ENCODE peak calls at places on chromosomes 2 and 18, in five cellular contexts. C is K562; O is aorta; K is CD4-positive, alpha-beta memory T cell; Y is colonic mucosa. B is an unnamed sample. For H3K27me3, H3K4me1 and H3K9me3, the result is how much of the 10 kb centered on the place peaks cover.

GRCh38 chr2:96471772-96472171 is 33.4 kb downstream of the NEURL3 start:
- DNase-seq in C (no peak), O (no peak), K (no peak), Y (no peak), B (no peak)

GRCh38 chr2:59301466-59302402 is 1060.6 kb upstream of the FANCL start:
- DNase-seq in Y (peak), O (no peak), C (peak), K (no peak), B (no peak)

GRCh38 chr18:73136134-73136533 is 268.3 kb upstream of the NETO1 start:
- DNase-seq in C (no peak), K (no peak), O (no peak), Y (no peak), B (no peak)

GRCh38 chr2:237315881-237316225 is 98.1 kb downstream of the COL6A3 start:
- DNase-seq in K (no peak), O (no peak), Y (no peak), C (no peak), B (no peak)

GRCh38 chr18:2406544-2406943 is 164.8 kb downstream of the METTL4 start:
- DNase-seq in K (no peak), Y (no peak), O (no peak), C (no peak), B (no peak)

GRCh38 chr18:14971461-14972185 is 223.7 kb downstream of the ANKRD30B start:
- DNase-seq in K (no peak), Y (no peak), C (no peak), O (no peak), B (no peak)

GRCh38 chr2:925309-925708 is 25.3 kb upstream of the SNTG2 start:
- DNase-seq in C (no peak), O (no peak), K (no peak), Y (no peak), B (no peak)

GRCh38 chr2:91975130-91975491 is 2896.1 kb upstream of the TEKT4 start:
- DNase-seq in K (no peak), C (no peak), Y (no peak), O (no peak), B (no peak)

GRCh38 chr18:75073654-75074053 is 135.3 kb downstream of the PTGR3 start:
- DNase-seq in C (no peak), Y (no peak), O (no peak), K (no peak), B (no peak)

GRCh38 chr2:65056990-65057375 is 767 bp downstream of the CEP68 start:
- DNase-seq in C (no peak), O (no peak), Y (no peak), K (no peak), B (no peak)

GRCh38 chr18:61502472-61502871 is 169.2 kb downstream of the CDH20 start:
- DNase-seq in O (no peak), C (peak), K (no peak), Y (peak), B (no peak)

GRCh38 chr2:194343167-194343566 is 1313.9 kb upstream of the SLC39A10 start:
- DNase-seq in K (no peak), Y (no peak), C (no peak), O (no peak), B (no peak)

GRCh38 chr2:238528953-238529781 is 102.4 kb downstream of the ASB1 start:
- DNase-seq in O (no peak), Y (peak), C (no peak), K (no peak), B (no peak)

GRCh38 chr2:48207201-48207641 is 300.9 kb upstream of the FBXO11 start:
- DNase-seq in Y (no peak), C (peak), K (no peak), O (no peak), B (no peak)

GRCh38 chr2:99651930-99652670 is 162.3 kb upstream of the REV1 start:
- DNase-seq in Y (no peak), O (no peak), C (no peak), K (no peak), B (no peak)

GRCh38 chr2:113064898-113065297 is 2.9 kb upstream of the IL1F10 start:
- DNase-seq in K (no peak), O (no peak), Y (peak), C (no peak), B (no peak)

GRCh38 chr2:26302846-26303245 is 43.1 kb upstream of the SELENOI start:
- DNase-seq in K (no peak), O (no peak), Y (no peak), C (no peak), B (no peak)

GRCh38 chr2:75375646-75376582 is 176.6 kb upstream of the TACR1 start:
- DNase-seq in Y (no peak), O (no peak), K (no peak), C (no peak), B (no peak)

GRCh38 chr2:18362696-18363095 is 197.8 kb downstream of the RDH14 start:
- DNase-seq in O (no peak), K (no peak), Y (no peak), C (no peak), B (no peak)

GRCh38 chr2:44970846-44971450 is 29.4 kb downstream of the SIX3 start:
- DNase-seq in K (no peak), Y (no peak), C (no peak), O (no peak), B (no peak)

GRCh38 chr18:54873884-54874255 is 45.6 kb downstream of the RAB27B start:
- DNase-seq in Y (peak), C (no peak), O (no peak), K (no peak), B (no peak)

GRCh38 chr18:23641143-23641720 is 21.5 kb downstream of the ANKRD29 start:
- DNase-seq in K (no peak), C (no peak), O (no peak), Y (no peak), B (no peak)

GRCh38 chr2:95158891-95159619 is 593 bp downstream of the ZNF514 start:
- DNase-seq in Y (peak), K (peak), O (peak), C (peak), B (no peak)

GRCh38 chr2:127100261-127101047 is 6.5 kb downstream of the BIN1 start:
- DNase-seq in O (peak), Y (peak), K (no peak), C (no peak), B (no peak)

GRCh38 chr2:219661197-219661954 is 33.9 kb downstream of the SLC4A3 start:
- DNase-seq in O (no peak), C (peak), K (no peak), Y (no peak), B (no peak)

GRCh38 chr2:43810888-43811287 is 27.8 kb downstream of the ABCG5 start:
- DNase-seq in K (no peak), Y (no peak), C (no peak), O (no peak), B (no peak)

GRCh38 chr2:43877782-43878464 is 39.2 kb downstream of the ABCG8 start:
- DNase-seq in K (no peak), Y (peak), O (peak), C (peak), B (peak)

GRCh38 chr2:1714291-1715064 is 29.8 kb downstream of the PXDN start:
- DNase-seq in C (no peak), K (no peak), Y (no peak), O (no peak), B (no peak)

GRCh38 chr18:41162781-41163180 is 792.3 kb upstream of the PIK3C3 start:
- DNase-seq in O (no peak), K (no peak), C (no peak), Y (no peak), B (no peak)

GRCh38 chr2:228545749-228546148 is 364.3 kb upstream of the SPHKAP start:
- DNase-seq in K (no peak), Y (no peak), C (no peak), O (no peak), B (no peak)

GRCh38 chr18:63137999-63138448 is 181.5 kb downstream of the BCL2 start:
- DNase-seq in O (no peak), C (no peak), Y (no peak), K (peak), B (peak)

GRCh38 chr2:176561706-176562105 is 292.5 kb downstream of the MTX2 start:
- DNase-seq in K (no peak), C (no peak), Y (no peak), O (no peak), B (no peak)

GRCh38 chr2:20145497-20146193 is 79.3 kb downstream of the SDC1 start:
- DNase-seq in K (no peak), O (no peak), C (peak), Y (peak), B (no peak)

GRCh38 chr2:100106460-100106859 is 35.9 kb downstream of the AFF3 start:
- DNase-seq in Y (no peak), C (no peak), O (no peak), K (no peak), B (no peak)

GRCh38 chr2:33746401-33746800 is 147.3 kb upstream of the FAM98A start:
- DNase-seq in O (no peak), C (no peak), Y (no peak), K (no peak), B (no peak)

GRCh38 chr18:78586596-78586995 is 393.0 kb upstream of the SALL3 start:
- DNase-seq in O (no peak), Y (no peak), C (no peak), K (no peak), B (no peak)
- H3K27me3 ChIP-seq in O (under half), Y (under half), C (under half), K (under half), B (under half)

GRCh38 chr2:241036964-241037421 is 38.6 kb downstream of the SNED1 start:
- DNase-seq in O (no peak), Y (no peak), K (peak), C (no peak), B (no peak)

GRCh38 chr2:241036397-241036963 is 38.1 kb downstream of the SNED1 start:
- DNase-seq in C (peak), K (peak), Y (peak), O (no peak), B (peak)

GRCh38 chr2:241038374-241039180 is 40.2 kb downstream of the SNED1 start:
- DNase-seq in K (no peak), O (no peak), C (no peak), Y (no peak), B (no peak)

GRCh38 chr2:241035818-241036396 is 37.5 kb downstream of the SNED1 start:
- DNase-seq in K (peak), Y (no peak), O (no peak), C (no peak), B (peak)

DNA sequence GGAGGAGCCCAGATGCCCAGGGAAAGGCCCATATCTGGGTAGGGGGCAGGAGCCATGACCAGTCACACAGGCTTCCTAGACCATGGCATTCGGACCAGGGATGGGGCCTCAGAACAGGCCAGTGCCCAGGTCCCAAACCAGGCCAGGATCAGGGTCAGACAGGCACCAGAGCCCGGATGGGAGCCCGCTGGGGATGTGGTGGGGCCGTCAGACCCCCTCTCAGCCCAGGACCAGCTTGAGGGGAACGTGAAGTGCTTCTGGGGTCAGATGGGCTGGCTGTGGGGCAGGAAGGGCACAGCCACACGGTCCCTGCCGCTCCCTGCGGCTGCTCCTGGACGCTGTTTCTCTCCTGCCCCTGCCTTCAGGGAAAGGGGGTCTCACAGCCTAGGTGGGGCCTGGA is 39.1 kb downstream of the SNED1 start:
- DNase-seq in Y (no peak), C (no peak), K (no peak), O (no peak), B (no peak)
- H3K4me1 ChIP-seq in Y (under half), C (under half), K (under half), O (under half), B (under half)

DNA sequence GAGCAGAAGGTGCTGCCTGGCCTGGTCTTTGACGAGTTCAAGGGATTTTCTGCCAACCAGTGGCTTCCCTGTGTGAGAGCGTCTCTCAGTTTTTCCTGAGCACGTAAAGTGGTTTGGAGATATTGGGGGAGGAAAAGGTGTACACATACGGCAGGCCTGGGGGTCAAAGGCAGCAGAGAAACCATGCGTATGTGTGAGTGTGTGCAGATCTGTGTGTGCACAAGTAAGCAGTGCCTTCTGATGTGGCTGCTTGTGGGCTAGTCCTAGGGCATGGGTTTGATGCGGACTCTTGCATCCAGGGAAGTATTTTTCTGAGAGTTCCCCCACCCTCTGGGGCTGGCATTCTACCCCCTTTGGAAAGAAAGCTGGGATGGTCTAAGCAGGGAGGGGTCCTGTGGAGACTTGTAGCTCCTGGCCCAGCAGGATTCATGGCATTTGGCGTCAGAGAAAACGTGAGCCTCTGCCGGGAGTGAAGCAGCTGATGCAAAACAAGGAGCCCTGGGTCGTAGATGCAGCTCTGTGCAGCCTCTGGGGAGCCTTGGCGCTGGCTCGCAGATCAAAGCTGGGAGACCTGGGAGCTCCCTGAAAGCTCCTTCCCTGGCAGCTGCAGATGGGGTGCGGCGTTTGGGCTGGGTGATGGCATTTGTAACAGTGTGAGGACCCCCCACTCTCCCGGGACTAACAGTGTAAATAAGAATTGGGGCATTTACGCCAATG is 148.2 kb downstream of the KLHL29 start:
- DNase-seq in Y (no peak), O (no peak), C (no peak), K (no peak), B (no peak)
- H3K9me3 ChIP-seq in Y (under half), O (under half), C (under half), K (under half), B (under half)

GRCh38 chr18:37497836-37498518 is 67.6 kb downstream of the CELF4 start:
- DNase-seq in K (no peak), Y (no peak), O (no peak), C (no peak), B (no peak)

GRCh38 chr18:37496568-37496967 is 69.0 kb downstream of the CELF4 start:
- DNase-seq in K (no peak), C (no peak), Y (no peak), O (no peak), B (no peak)

GRCh38 chr18:37499913-37500312 is 65.7 kb downstream of the CELF4 start:
- DNase-seq in C (no peak), Y (no peak), O (no peak), K (no peak), B (no peak)

GRCh38 chr18:37501136-37501535 is 64.5 kb downstream of the CELF4 start:
- DNase-seq in K (no peak), O (no peak), Y (no peak), C (no peak), B (no peak)

DNA sequence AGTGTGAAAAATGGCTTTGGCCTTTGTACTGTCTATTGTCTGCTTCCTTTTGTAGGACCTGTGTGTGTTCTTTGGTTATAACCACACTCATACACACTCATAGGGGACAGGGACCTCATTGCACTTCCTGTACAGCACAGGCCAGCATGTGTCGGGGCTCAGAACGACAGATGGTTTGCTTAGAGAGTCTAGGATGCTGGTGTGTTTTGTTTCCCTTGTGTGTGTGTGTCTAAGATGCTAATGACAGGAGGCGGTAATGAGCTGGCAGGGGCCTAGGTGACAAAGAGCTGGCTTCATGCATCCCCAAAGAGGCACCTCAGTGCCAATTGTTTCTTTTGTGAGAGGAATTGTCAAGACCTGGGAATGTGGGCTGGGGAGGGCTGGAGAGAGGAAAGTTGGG is 66.6 kb downstream of the CELF4 start:
- DNase-seq in O (no peak), C (no peak), K (no peak), Y (no peak), B (no peak)
- H3K27me3 ChIP-seq in O (under half), C (under half), K (under half), Y (under half), B (under half)

GRCh38 chr2:10407841-10408648 is 40.1 kb downstream of the ODC1 start:
- DNase-seq in C (peak), Y (peak), K (peak), O (no peak), B (peak)
- H3K4me1 ChIP-seq in C (under half), Y (under half), K (under half), O (under half), B (under half)

DNA sequence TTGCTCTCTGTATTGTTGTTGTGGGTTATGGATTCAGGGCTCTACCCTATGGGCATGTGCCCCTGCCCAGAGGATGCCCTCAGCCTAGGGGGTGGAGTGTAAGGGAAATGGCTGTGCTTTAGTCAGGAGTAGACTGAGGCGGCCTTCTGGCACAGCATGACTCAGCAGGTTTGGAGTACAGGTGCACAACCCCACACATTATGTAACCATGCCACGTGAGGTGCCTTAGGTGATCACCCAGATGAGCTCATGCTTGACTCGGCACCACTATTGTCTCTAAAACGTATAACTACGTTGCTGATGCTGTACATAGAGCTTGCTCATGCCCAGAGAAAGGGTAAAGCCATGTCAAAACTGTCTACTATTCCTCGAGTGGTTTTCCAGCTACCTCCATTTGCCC is 48.3 kb upstream of the ZC3H15 start:
- DNase-seq in Y (no peak), O (no peak), K (no peak), C (no peak), B (no peak)
- H3K9me3 ChIP-seq in Y (under half), O (under half), K (under half), C (under half), B (under half)

DNA sequence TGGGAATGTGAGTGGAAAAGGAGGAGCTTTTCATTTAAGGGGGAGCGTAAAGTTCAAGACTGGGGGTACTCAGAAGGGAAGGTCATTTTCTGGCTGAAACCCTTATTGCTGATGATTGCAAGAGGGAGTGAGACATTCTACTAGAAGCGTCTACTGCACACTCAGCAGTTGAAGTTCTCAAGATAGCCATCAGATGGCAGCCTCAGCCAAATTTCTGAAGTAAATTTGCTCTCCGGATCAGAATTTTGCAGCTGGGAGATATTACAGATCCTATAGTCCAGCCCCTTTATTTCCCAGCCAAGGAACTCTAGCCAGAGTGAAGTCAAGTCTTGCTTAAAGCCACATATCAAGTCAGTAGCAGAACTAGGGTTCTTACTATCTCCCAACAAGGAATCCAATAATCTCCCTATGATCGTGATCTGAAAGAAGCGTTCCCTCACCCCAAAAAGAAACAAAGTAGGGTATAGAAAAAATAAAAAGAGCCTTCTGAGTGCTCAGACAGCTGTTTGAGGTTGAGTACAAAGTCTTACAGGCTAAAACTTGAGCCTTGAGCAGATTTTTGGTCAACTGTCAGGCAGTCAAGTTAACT is 24.0 kb downstream of the RAX start:
- DNase-seq in C (peak), O (no peak), K (no peak), Y (peak), B (no peak)
- H3K27me3 ChIP-seq in C (under half), O (under half), K (under half), Y (under half), B (under half)